ENCODE peak calls at places on chromosomes 7 and 10, in five cellular contexts. One of them, this sample, is unnamed.

GRCh38 chr10:28326516-28327493 is 23.9 kb upstream of the MPP7 start:
- DNase-seq in K562: no peak
- DNase-seq in A549: no peak
- DNase-seq in endothelial cell of umbilical vein: peak; percentile 68
- DNase-seq in HepG2: peak; percentile 23
- DNase-seq in this sample: no peak

GRCh38 chr7:21169667-21170605 is 257.9 kb upstream of the SP4 start:
- DNase-seq in A549: no peak
- DNase-seq in endothelial cell of umbilical vein: no peak
- DNase-seq in HepG2: no peak
- DNase-seq in K562: no peak
- DNase-seq in this sample: no peak

GRCh38 chr7:75608451-75609122 is 116.5 kb downstream of the SPDYE5 start:
- DNase-seq in A549: no peak
- DNase-seq in HepG2: no peak
- DNase-seq in endothelial cell of umbilical vein: no peak
- DNase-seq in K562: no peak
- DNase-seq in this sample: no peak

GRCh38 chr10:58662314-58662713 is 149.6 kb downstream of the BICC1 start:
- DNase-seq in K562: no peak
- DNase-seq in endothelial cell of umbilical vein: no peak
- DNase-seq in HepG2: peak; percentile 89
- DNase-seq in A549: peak; percentile 57
- DNase-seq in this sample: peak; percentile 9

GRCh38 chr10:58280982-58281752 is 12.2 kb downstream of the CISD1 start:
- DNase-seq in K562: no peak
- DNase-seq in A549: no peak
- DNase-seq in endothelial cell of umbilical vein: peak; percentile 71
- DNase-seq in HepG2: no peak
- DNase-seq in this sample: no peak

GRCh38 chr7:116971869-116972268 is 18.6 kb downstream of the ST7 start:
- DNase-seq in K562: peak; percentile 72
- DNase-seq in A549: no peak
- DNase-seq in HepG2: no peak
- DNase-seq in endothelial cell of umbilical vein: no peak
- DNase-seq in this sample: no peak

GRCh38 chr7:27139335-27140107 is 4.0 kb downstream of the HOXA5 start:
- DNase-seq in endothelial cell of umbilical vein: no peak
- DNase-seq in A549: no peak
- DNase-seq in K562: no peak
- DNase-seq in HepG2: no peak
- DNase-seq in this sample: no peak

GRCh38 chr7:117375380-117375779 is 51.9 kb downstream of the ASZ1 start:
- DNase-seq in HepG2: no peak
- DNase-seq in A549: no peak
- DNase-seq in endothelial cell of umbilical vein: no peak
- DNase-seq in K562: no peak
- DNase-seq in this sample: no peak

GRCh38 chr10:62048473-62048872 is 147.0 kb downstream of the ARID5B start:
- DNase-seq in K562: no peak
- DNase-seq in HepG2: no peak
- DNase-seq in A549: no peak
- DNase-seq in endothelial cell of umbilical vein: peak; percentile 16
- DNase-seq in this sample: no peak

DNA sequence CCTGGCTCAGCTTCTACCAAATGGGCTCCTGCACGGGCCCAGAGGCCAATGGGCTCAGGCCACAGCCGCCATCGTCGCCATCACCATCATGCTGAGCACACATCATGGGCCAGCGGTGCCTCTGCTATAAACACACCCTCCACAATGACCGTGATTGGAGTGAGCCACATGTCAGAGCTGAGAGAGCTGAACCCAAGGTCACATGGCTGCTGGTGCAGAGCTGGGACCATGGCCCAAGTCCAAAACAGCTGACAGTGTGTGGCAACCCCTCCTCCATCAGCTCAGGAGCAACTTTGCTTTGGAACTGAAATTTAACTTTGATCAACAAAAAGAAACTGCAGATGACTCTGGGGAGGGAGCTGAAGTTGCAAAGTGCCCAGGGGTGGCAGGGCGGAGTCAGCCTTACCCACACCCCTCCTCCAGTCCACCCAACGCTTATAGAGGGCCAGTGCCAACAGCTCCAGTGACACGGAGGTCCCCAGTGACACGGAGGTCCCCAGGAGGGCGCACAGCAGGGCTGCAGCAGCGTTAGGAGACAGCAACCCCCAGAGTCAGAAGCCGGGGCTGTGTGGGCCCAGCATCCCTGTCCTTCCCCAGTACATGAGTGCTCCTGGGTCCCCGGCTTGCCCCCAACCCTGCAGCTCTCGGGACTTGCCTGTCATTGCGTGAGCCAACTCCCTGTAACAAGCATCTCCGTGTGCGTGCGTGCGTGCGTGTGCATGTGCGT is 249.6 kb downstream of the ELFN1 start:
- DNase-seq in K562: no peak
- DNase-seq in HepG2: peak; percentile 67
- DNase-seq in A549: no peak
- DNase-seq in endothelial cell of umbilical vein: no peak
- DNase-seq in this sample: peak; percentile 70
- TF ChIP-seq MYC in K562: no peak
- TF ChIP-seq MYC in HepG2: peak; percentile 36
- TF ChIP-seq MYC in A549: no peak
- TF ChIP-seq MYC in endothelial cell of umbilical vein: no peak
- TF ChIP-seq MYC in this sample: no peak

GRCh38 chr10:11379771-11380170 is 231.7 kb downstream of the USP6NL start:
- DNase-seq in endothelial cell of umbilical vein: no peak
- DNase-seq in K562: no peak
- DNase-seq in HepG2: no peak
- DNase-seq in A549: no peak
- DNase-seq in this sample: no peak
- TF ChIP-seq MYC in endothelial cell of umbilical vein: no peak
- TF ChIP-seq MYC in K562: no peak
- TF ChIP-seq MYC in HepG2: no peak
- TF ChIP-seq MYC in A549: no peak
- TF ChIP-seq MYC in this sample: no peak

GRCh38 chr7:42854521-42855118 is 57.2 kb downstream of the C7orf25 start:
- DNase-seq in A549: no peak
- DNase-seq in endothelial cell of umbilical vein: no peak
- DNase-seq in K562: no peak
- DNase-seq in HepG2: no peak
- DNase-seq in this sample: no peak

GRCh38 chr7:42858570-42858969 is 53.3 kb downstream of the C7orf25 start:
- DNase-seq in A549: no peak
- DNase-seq in HepG2: no peak
- DNase-seq in endothelial cell of umbilical vein: no peak
- DNase-seq in K562: no peak
- DNase-seq in this sample: no peak

DNA sequence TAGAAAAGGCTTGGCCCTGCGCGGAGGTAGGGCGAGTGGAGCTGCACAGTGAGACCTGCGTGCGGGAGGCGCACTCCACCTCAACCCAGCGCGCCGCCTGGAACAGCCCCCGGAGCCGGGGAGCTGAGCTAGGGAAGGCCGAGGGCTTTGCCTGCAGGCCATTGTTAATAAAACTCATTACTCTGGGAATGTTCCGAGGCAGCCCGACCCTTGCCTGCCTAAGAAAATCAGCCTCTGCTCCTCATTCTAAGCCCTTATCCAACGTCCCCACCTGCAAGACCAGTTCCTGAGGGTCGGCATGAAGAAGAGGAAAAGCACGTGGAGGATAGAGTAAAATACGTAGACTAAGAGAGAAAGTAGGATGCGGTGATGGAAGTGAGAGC is 55.3 kb downstream of the C7orf25 start:
- DNase-seq in endothelial cell of umbilical vein: no peak
- DNase-seq in K562: no peak
- DNase-seq in A549: no peak
- DNase-seq in HepG2: no peak
- DNase-seq in this sample: no peak
- TF ChIP-seq MYC in endothelial cell of umbilical vein: no peak
- TF ChIP-seq MYC in K562: no peak
- TF ChIP-seq MYC in A549: no peak
- TF ChIP-seq MYC in HepG2: no peak
- TF ChIP-seq MYC in this sample: no peak

GRCh38 chr10:106582291-106582690 is 582.2 kb downstream of the SORCS1 start:
- DNase-seq in A549: no peak
- DNase-seq in HepG2: no peak
- DNase-seq in endothelial cell of umbilical vein: no peak
- DNase-seq in K562: no peak
- DNase-seq in this sample: peak; percentile 12
- TF ChIP-seq MYC in A549: no peak
- TF ChIP-seq MYC in HepG2: no peak
- TF ChIP-seq MYC in endothelial cell of umbilical vein: no peak
- TF ChIP-seq MYC in K562: no peak
- TF ChIP-seq MYC in this sample: no peak

GRCh38 chr10:79385804-79386531 is 38.7 kb downstream of the PPIF start:
- DNase-seq in K562: no peak
- DNase-seq in endothelial cell of umbilical vein: no peak
- DNase-seq in HepG2: no peak
- DNase-seq in A549: no peak
- DNase-seq in this sample: peak; percentile 31

GRCh38 chr10:79387974-79388850 is 40.9 kb downstream of the PPIF start:
- DNase-seq in endothelial cell of umbilical vein: no peak
- DNase-seq in K562: peak; percentile 80
- DNase-seq in A549: no peak
- DNase-seq in HepG2: no peak
- DNase-seq in this sample: no peak

GRCh38 chr10:79385392-79385795 is 38.1 kb downstream of the PPIF start:
- DNase-seq in K562: no peak
- DNase-seq in HepG2: no peak
- DNase-seq in A549: no peak
- DNase-seq in endothelial cell of umbilical vein: no peak
- DNase-seq in this sample: no peak

GRCh38 chr10:79387466-79387973 is 40.3 kb downstream of the PPIF start:
- DNase-seq in endothelial cell of umbilical vein: no peak
- DNase-seq in K562: no peak
- DNase-seq in A549: no peak
- DNase-seq in HepG2: no peak
- DNase-seq in this sample: no peak

GRCh38 chr10:79386637-79387465 is 39.6 kb downstream of the PPIF start:
- DNase-seq in endothelial cell of umbilical vein: no peak
- DNase-seq in K562: no peak
- DNase-seq in A549: no peak
- DNase-seq in HepG2: no peak
- DNase-seq in this sample: no peak
- TF ChIP-seq MYC in endothelial cell of umbilical vein: no peak
- TF ChIP-seq MYC in K562: no peak
- TF ChIP-seq MYC in A549: no peak
- TF ChIP-seq MYC in HepG2: no peak
- TF ChIP-seq MYC in this sample: no peak

DNA sequence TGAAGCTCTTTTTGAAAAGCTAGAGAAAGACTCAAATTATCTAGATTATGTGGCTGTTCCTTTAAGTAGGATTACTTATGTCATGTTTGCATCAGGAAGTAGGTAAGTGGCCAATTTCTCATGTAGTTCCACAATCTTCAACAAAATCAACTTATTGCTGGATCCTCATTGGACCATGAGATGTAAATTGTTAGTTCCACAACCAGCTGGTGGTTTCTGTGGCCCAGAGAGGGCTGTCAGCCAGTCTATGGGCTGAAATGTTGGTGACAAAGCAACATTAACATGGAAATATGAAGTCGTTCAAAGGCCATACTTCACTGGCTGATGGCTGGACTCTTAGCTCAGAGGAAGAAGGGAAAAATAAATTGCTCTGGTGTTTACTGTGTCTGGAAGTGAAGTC is 157.9 kb downstream of the PLXDC2 start:
- DNase-seq in HepG2: no peak
- DNase-seq in endothelial cell of umbilical vein: no peak
- DNase-seq in A549: no peak
- DNase-seq in K562: no peak
- DNase-seq in this sample: no peak
- TF ChIP-seq MYC in HepG2: no peak
- TF ChIP-seq MYC in endothelial cell of umbilical vein: no peak
- TF ChIP-seq MYC in A549: no peak
- TF ChIP-seq MYC in K562: no peak
- TF ChIP-seq MYC in this sample: no peak

GRCh38 chr7:3277604-3278572 is 23.2 kb upstream of the SDK1 start:
- DNase-seq in K562: no peak
- DNase-seq in A549: no peak
- DNase-seq in HepG2: no peak
- DNase-seq in endothelial cell of umbilical vein: no peak
- DNase-seq in this sample: no peak

GRCh38 chr7:3279147-3279818 is 21.8 kb upstream of the SDK1 start:
- DNase-seq in K562: no peak
- DNase-seq in HepG2: no peak
- DNase-seq in endothelial cell of umbilical vein: no peak
- DNase-seq in A549: no peak
- DNase-seq in this sample: no peak

GRCh38 chr7:3283130-3283704 is 17.8 kb upstream of the SDK1 start:
- DNase-seq in A549: no peak
- DNase-seq in K562: no peak
- DNase-seq in endothelial cell of umbilical vein: no peak
- DNase-seq in HepG2: no peak
- DNase-seq in this sample: no peak

GRCh38 chr7:3282457-3282856 is 18.6 kb upstream of the SDK1 start:
- DNase-seq in A549: no peak
- DNase-seq in HepG2: no peak
- DNase-seq in K562: no peak
- DNase-seq in endothelial cell of umbilical vein: no peak
- DNase-seq in this sample: no peak

GRCh38 chr7:3280445-3280844 is 20.6 kb upstream of the SDK1 start:
- DNase-seq in K562: no peak
- DNase-seq in endothelial cell of umbilical vein: no peak
- DNase-seq in HepG2: no peak
- DNase-seq in A549: no peak
- DNase-seq in this sample: no peak
- TF ChIP-seq MYC in K562: no peak
- TF ChIP-seq MYC in endothelial cell of umbilical vein: no peak
- TF ChIP-seq MYC in HepG2: no peak
- TF ChIP-seq MYC in A549: no peak
- TF ChIP-seq MYC in this sample: no peak